ENCODE peak calls at places on chromosomes 13 and 19, in five cellular contexts. One of them, this sample, is unnamed. For H3K4me1, the result is how much of the 10 kb centered on the place peaks cover.

GRCh38 chr19:12656899-12657571 is 9.5 kb downstream of the MAN2B1 start:
- DNase-seq in colonic mucosa: no peak
- DNase-seq in A549: no peak
- DNase-seq in uterus: no peak
- DNase-seq in right lobe of liver: no peak
- DNase-seq in this sample: no peak

GRCh38 chr13:101530293-101530692 is 77.8 kb downstream of the ITGBL1 start:
- DNase-seq in colonic mucosa: no peak
- DNase-seq in A549: no peak
- DNase-seq in uterus: no peak
- DNase-seq in right lobe of liver: no peak
- DNase-seq in this sample: no peak

GRCh38 chr19:29806098-29806866 is 5.5 kb upstream of the CCNE1 start:
- DNase-seq in colonic mucosa: peak
- DNase-seq in A549: peak
- DNase-seq in uterus: no peak
- DNase-seq in right lobe of liver: no peak
- DNase-seq in this sample: peak

GRCh38 chr19:49422407-49423277 is 599 bp downstream of the PTH2 start:
- DNase-seq in colonic mucosa: peak
- DNase-seq in A549: peak
- DNase-seq in uterus: no peak
- DNase-seq in right lobe of liver: no peak
- DNase-seq in this sample: peak

GRCh38 chr19:4327252-4327876 is 11.3 kb downstream of the STAP2 start:
- DNase-seq in colonic mucosa: peak
- DNase-seq in A549: no peak
- DNase-seq in uterus: peak
- DNase-seq in right lobe of liver: no peak
- DNase-seq in this sample: peak

GRCh38 chr19:38912600-38913514 is 871 bp upstream of the CCER2 start:
- DNase-seq in colonic mucosa: no peak
- DNase-seq in A549: no peak
- DNase-seq in uterus: no peak
- DNase-seq in right lobe of liver: no peak
- DNase-seq in this sample: no peak

GRCh38 chr19:50349277-50350057 is 16.0 kb downstream of the NAPSA start:
- DNase-seq in colonic mucosa: no peak
- DNase-seq in A549: no peak
- DNase-seq in uterus: no peak
- DNase-seq in right lobe of liver: no peak
- DNase-seq in this sample: no peak

GRCh38 chr19:30425885-30426838 is 54.0 kb downstream of the ZNF536 start:
- DNase-seq in colonic mucosa: no peak
- DNase-seq in A549: no peak
- DNase-seq in uterus: no peak
- DNase-seq in right lobe of liver: no peak
- DNase-seq in this sample: no peak

GRCh38 chr13:50588736-50589135 is 254.8 kb downstream of the DLEU7 start:
- DNase-seq in colonic mucosa: no peak
- DNase-seq in A549: no peak
- DNase-seq in uterus: no peak
- DNase-seq in right lobe of liver: no peak
- DNase-seq in this sample: no peak

GRCh38 chr13:65260938-65261880 is 1968.9 kb downstream of the PCDH9 start:
- DNase-seq in colonic mucosa: no peak
- DNase-seq in A549: no peak
- DNase-seq in uterus: no peak
- DNase-seq in right lobe of liver: no peak
- DNase-seq in this sample: no peak

GRCh38 chr13:113393226-113393571 is 29.3 kb upstream of the GRTP1 start:
- DNase-seq in colonic mucosa: no peak
- DNase-seq in A549: no peak
- DNase-seq in uterus: no peak
- DNase-seq in right lobe of liver: peak
- DNase-seq in this sample: no peak

GRCh38 chr13:111943229-111943795 is 123.6 kb upstream of the SOX1 start:
- DNase-seq in colonic mucosa: no peak
- DNase-seq in A549: no peak
- DNase-seq in uterus: no peak
- DNase-seq in right lobe of liver: no peak
- DNase-seq in this sample: no peak

GRCh38 chr19:4260605-4261191 is 13.8 kb downstream of the YJU2 start:
- DNase-seq in colonic mucosa: no peak
- DNase-seq in A549: no peak
- DNase-seq in uterus: no peak
- DNase-seq in right lobe of liver: no peak
- DNase-seq in this sample: no peak

GRCh38 chr13:75621147-75621546 is 15.0 kb upstream of the LMO7 start:
- DNase-seq in colonic mucosa: no peak
- DNase-seq in A549: no peak
- DNase-seq in uterus: no peak
- DNase-seq in right lobe of liver: no peak
- DNase-seq in this sample: no peak

GRCh38 chr19:4456843-4457653 is 546 bp downstream of the UBXN6 start:
- DNase-seq in colonic mucosa: peak
- DNase-seq in A549: peak
- DNase-seq in uterus: peak
- DNase-seq in right lobe of liver: peak
- DNase-seq in this sample: peak

GRCh38 chr19:4896372-4896771 is 6.3 kb downstream of the ARRDC5 start:
- DNase-seq in colonic mucosa: no peak
- DNase-seq in A549: no peak
- DNase-seq in uterus: no peak
- DNase-seq in right lobe of liver: no peak
- DNase-seq in this sample: no peak

GRCh38 chr19:42396542-42397314 is 6.6 kb upstream of the CNFN start:
- DNase-seq in colonic mucosa: peak
- DNase-seq in A549: peak
- DNase-seq in uterus: peak
- DNase-seq in right lobe of liver: peak
- DNase-seq in this sample: peak

GRCh38 chr13:110687736-110688135 is 18.2 kb downstream of the CARS2 start:
- DNase-seq in colonic mucosa: no peak
- DNase-seq in A549: no peak
- DNase-seq in uterus: no peak
- DNase-seq in right lobe of liver: no peak
- DNase-seq in this sample: no peak

GRCh38 chr19:49071860-49072547 is 495 bp downstream of the KCNA7 start:
- DNase-seq in colonic mucosa: no peak
- DNase-seq in A549: no peak
- DNase-seq in uterus: no peak
- DNase-seq in right lobe of liver: no peak
- DNase-seq in this sample: no peak

GRCh38 chr19:1240925-1241324 is 626 bp upstream of the ATP5F1D start:
- DNase-seq in colonic mucosa: no peak
- DNase-seq in A549: no peak
- DNase-seq in uterus: no peak
- DNase-seq in right lobe of liver: no peak
- DNase-seq in this sample: no peak

GRCh38 chr13:109394311-109394988 is 391.9 kb downstream of the IRS2 start:
- DNase-seq in colonic mucosa: no peak
- DNase-seq in A549: no peak
- DNase-seq in uterus: no peak
- DNase-seq in right lobe of liver: no peak
- DNase-seq in this sample: no peak

GRCh38 chr19:41784337-41785239 is 11.8 kb upstream of the CEACAM3 start:
- DNase-seq in colonic mucosa: no peak
- DNase-seq in A549: no peak
- DNase-seq in uterus: no peak
- DNase-seq in right lobe of liver: no peak
- DNase-seq in this sample: no peak

GRCh38 chr13:28755546-28755870 is 36.7 kb upstream of the SLC46A3 start:
- DNase-seq in colonic mucosa: no peak
- DNase-seq in A549: no peak
- DNase-seq in uterus: no peak
- DNase-seq in right lobe of liver: no peak
- DNase-seq in this sample: no peak

GRCh38 chr13:112144616-112145220 is 77.8 kb downstream of the SOX1 start:
- DNase-seq in colonic mucosa: no peak
- DNase-seq in A549: no peak
- DNase-seq in uterus: no peak
- DNase-seq in right lobe of liver: peak
- DNase-seq in this sample: no peak

GRCh38 chr19:43432866-43433673 is 18.4 kb downstream of the TEX101 start:
- DNase-seq in colonic mucosa: peak
- DNase-seq in A549: peak
- DNase-seq in uterus: peak
- DNase-seq in right lobe of liver: peak
- DNase-seq in this sample: peak

GRCh38 chr19:2330255-2330631 is 1.8 kb downstream of the SPPL2B start:
- DNase-seq in colonic mucosa: peak
- DNase-seq in A549: no peak
- DNase-seq in uterus: no peak
- DNase-seq in right lobe of liver: no peak
- DNase-seq in this sample: no peak
- H3K4me1 ChIP-seq in colonic mucosa: under half
- H3K4me1 ChIP-seq in A549: under half
- H3K4me1 ChIP-seq in uterus: under half
- H3K4me1 ChIP-seq in right lobe of liver: under half
- H3K4me1 ChIP-seq in this sample: half or more

DNA sequence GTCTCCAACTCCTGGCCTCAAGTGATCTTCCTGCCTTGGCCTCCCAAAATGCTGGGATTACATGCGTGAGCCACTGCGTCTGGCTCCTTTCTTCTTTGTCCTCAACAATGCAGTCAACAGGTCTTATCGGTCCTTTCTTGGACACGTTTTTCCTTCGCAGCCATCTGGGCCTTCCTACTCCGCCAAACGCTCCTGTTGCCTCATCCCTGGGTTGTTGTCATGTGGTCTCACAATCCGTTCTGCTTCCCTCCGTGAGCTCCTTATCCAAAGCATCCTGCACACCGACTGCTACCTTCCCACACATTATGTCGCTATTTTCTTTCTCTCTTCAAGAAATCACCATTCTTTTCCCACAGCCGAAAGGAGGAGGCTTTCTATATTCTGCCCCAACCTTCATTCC is 306.8 kb downstream of the DCLK1 start:
- DNase-seq in colonic mucosa: no peak
- DNase-seq in A549: no peak
- DNase-seq in uterus: no peak
- DNase-seq in right lobe of liver: no peak
- DNase-seq in this sample: no peak
- H3K4me1 ChIP-seq in colonic mucosa: under half
- H3K4me1 ChIP-seq in A549: under half
- H3K4me1 ChIP-seq in uterus: under half
- H3K4me1 ChIP-seq in right lobe of liver: under half
- H3K4me1 ChIP-seq in this sample: under half

GRCh38 chr13:31895687-31896086 is 135.9 kb upstream of the FRY start:
- DNase-seq in colonic mucosa: no peak
- DNase-seq in A549: no peak
- DNase-seq in uterus: no peak
- DNase-seq in right lobe of liver: no peak
- DNase-seq in this sample: no peak

GRCh38 chr13:31898383-31899071 is 133.0 kb upstream of the FRY start:
- DNase-seq in colonic mucosa: no peak
- DNase-seq in A549: no peak
- DNase-seq in uterus: no peak
- DNase-seq in right lobe of liver: no peak
- DNase-seq in this sample: no peak

GRCh38 chr13:31896427-31896826 is 135.1 kb upstream of the FRY start:
- DNase-seq in colonic mucosa: no peak
- DNase-seq in A549: no peak
- DNase-seq in uterus: no peak
- DNase-seq in right lobe of liver: no peak
- DNase-seq in this sample: peak

GRCh38 chr13:31891472-31891871 is 140.1 kb upstream of the FRY start:
- DNase-seq in colonic mucosa: no peak
- DNase-seq in A549: no peak
- DNase-seq in uterus: no peak
- DNase-seq in right lobe of liver: no peak
- DNase-seq in this sample: no peak

GRCh38 chr13:31894931-31895330 is 136.6 kb upstream of the FRY start:
- DNase-seq in colonic mucosa: no peak
- DNase-seq in A549: no peak
- DNase-seq in uterus: no peak
- DNase-seq in right lobe of liver: no peak
- DNase-seq in this sample: no peak
- H3K4me1 ChIP-seq in colonic mucosa: under half
- H3K4me1 ChIP-seq in A549: under half
- H3K4me1 ChIP-seq in uterus: under half
- H3K4me1 ChIP-seq in right lobe of liver: under half
- H3K4me1 ChIP-seq in this sample: half or more

GRCh38 chr13:54367639-54368271 is 1339.1 kb downstream of the OLFM4 start:
- DNase-seq in colonic mucosa: no peak
- DNase-seq in A549: no peak
- DNase-seq in uterus: no peak
- DNase-seq in right lobe of liver: no peak
- DNase-seq in this sample: no peak
- H3K4me1 ChIP-seq in colonic mucosa: under half
- H3K4me1 ChIP-seq in A549: under half
- H3K4me1 ChIP-seq in uterus: under half
- H3K4me1 ChIP-seq in right lobe of liver: under half
- H3K4me1 ChIP-seq in this sample: under half

GRCh38 chr13:43003729-43004128 is 11.7 kb upstream of the EPSTI1 start:
- DNase-seq in colonic mucosa: no peak
- DNase-seq in A549: no peak
- DNase-seq in uterus: no peak
- DNase-seq in right lobe of liver: no peak
- DNase-seq in this sample: no peak

GRCh38 chr13:43006893-43007631 is 15.0 kb upstream of the EPSTI1 start:
- DNase-seq in colonic mucosa: no peak
- DNase-seq in A549: no peak
- DNase-seq in uterus: no peak
- DNase-seq in right lobe of liver: no peak
- DNase-seq in this sample: no peak

GRCh38 chr13:43005460-43006236 is 13.6 kb upstream of the EPSTI1 start:
- DNase-seq in colonic mucosa: no peak
- DNase-seq in A549: no peak
- DNase-seq in uterus: no peak
- DNase-seq in right lobe of liver: no peak
- DNase-seq in this sample: no peak

GRCh38 chr13:42999491-42999890 is 7.5 kb upstream of the EPSTI1 start:
- DNase-seq in colonic mucosa: no peak
- DNase-seq in A549: no peak
- DNase-seq in uterus: no peak
- DNase-seq in right lobe of liver: no peak
- DNase-seq in this sample: no peak

DNA sequence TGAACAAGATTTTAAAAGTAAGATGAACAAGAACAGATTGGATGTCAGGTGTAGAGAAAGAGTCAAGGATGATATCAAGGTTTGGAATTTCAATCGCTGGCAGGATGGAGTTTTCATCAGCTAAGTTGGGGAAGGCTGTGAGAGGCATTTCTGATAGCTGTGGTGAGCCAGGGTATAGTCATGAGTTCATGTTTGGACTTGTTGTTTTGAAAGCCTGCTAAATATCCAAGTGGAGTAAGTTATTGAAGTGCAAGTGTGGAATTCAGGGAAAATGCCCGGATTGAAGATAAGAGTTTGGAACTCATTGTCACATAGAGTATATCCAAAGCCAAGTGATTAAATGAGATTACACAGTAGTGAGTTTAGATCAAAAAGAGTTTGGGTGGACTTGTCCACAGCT is 11.0 kb upstream of the EPSTI1 start:
- DNase-seq in colonic mucosa: no peak
- DNase-seq in A549: no peak
- DNase-seq in uterus: no peak
- DNase-seq in right lobe of liver: no peak
- DNase-seq in this sample: no peak
- H3K4me1 ChIP-seq in colonic mucosa: under half
- H3K4me1 ChIP-seq in A549: under half
- H3K4me1 ChIP-seq in uterus: under half
- H3K4me1 ChIP-seq in right lobe of liver: under half
- H3K4me1 ChIP-seq in this sample: under half

This sample was measured in left ventricle myocardium inferior.